ENCODE peak calls at places on chromosome 4, in eight cellular contexts. F is AG10803; L is choroid plexus epithelial cell; I is mammary epithelial cell; Q is CD8-positive, alpha-beta T cell; E is stomach; Y is IMR-90; O is Peyer's patch. R is an unnamed sample.

GRCh38 chr4:152508386-152508785 is 27.5 kb downstream of the FBXW7 start:
- DNase-seq in I (peak; percentile 43), L (no peak), F (no peak), E (no peak), O (no peak), Q (no peak), Y (no peak), R (no peak)

GRCh38 chr4:94588900-94589693 is 137.4 kb downstream of the PDLIM5 start:
- DNase-seq in F (peak; percentile 82), E (no peak), O (no peak), L (peak; percentile 42), Y (no peak), Q (no peak), I (no peak), R (peak; percentile 68)

GRCh38 chr4:140937866-140938265 is 181.7 kb upstream of the TBC1D9 start:
- DNase-seq in O (no peak), F (peak; percentile 90), E (no peak), I (no peak), Y (peak; percentile 80), L (peak; percentile 80), Q (no peak), R (peak; percentile 69)

GRCh38 chr4:140374130-140374477 is 658 bp downstream of the SCOC start:
- DNase-seq in O (no peak), L (no peak), Y (no peak), E (no peak), I (no peak), Q (no peak), F (peak; percentile 17), R (peak; percentile 12)

GRCh38 chr4:138832563-138832962 is 183.0 kb upstream of the NOCT start:
- DNase-seq in F (no peak), E (no peak), I (no peak), Q (no peak), O (no peak), L (no peak), Y (no peak), R (no peak)

GRCh38 chr4:141375855-141376254 is 155.2 kb downstream of the ZNF330 start:
- DNase-seq in Y (peak; percentile 93), E (no peak), Q (no peak), L (peak; percentile 79), O (no peak), F (peak; percentile 92), I (peak; percentile 83), R (peak; percentile 67)

GRCh38 chr4:139817657-139818452 is 152.2 kb downstream of the MGST2 start:
- DNase-seq in F (no peak), E (no peak), Y (no peak), Q (no peak), I (peak; percentile 2), L (no peak), O (no peak), R (no peak)

GRCh38 chr4:73855406-73855805 is 2.3 kb downstream of the PF4V1 start:
- DNase-seq in L (peak; percentile 56), O (no peak), E (no peak), Q (no peak), Y (no peak), I (no peak), F (no peak), R (no peak)

GRCh38 chr4:14883166-14883565 is 119.1 kb upstream of the CPEB2 start:
- DNase-seq in F (no peak), Q (no peak), Y (no peak), I (no peak), O (no peak), L (no peak), E (no peak), R (no peak)

GRCh38 chr4:61543976-61544375 is 343.9 kb downstream of the ADGRL3 start:
- DNase-seq in E (no peak), F (no peak), I (peak; percentile 77), Q (no peak), L (peak; percentile 30), Y (no peak), O (no peak), R (no peak)

GRCh38 chr4:122819708-122820449 is 6.8 kb upstream of the FGF2 start:
- DNase-seq in I (peak; percentile 40), E (no peak), L (peak; percentile 58), O (no peak), Q (no peak), Y (peak; percentile 45), F (peak; percentile 61), R (peak; percentile 80)

GRCh38 chr4:114401483-114401882 is 197.1 kb upstream of the UGT8 start:
- DNase-seq in Y (no peak), O (no peak), L (no peak), E (no peak), I (no peak), F (no peak), Q (no peak), R (no peak)

GRCh38 chr4:137608085-137608484 is 75.8 kb upstream of the PCDH18 start:
- DNase-seq in Q (no peak), F (peak; percentile 25), O (no peak), L (no peak), I (no peak), Y (no peak), E (no peak), R (no peak)

GRCh38 chr4:137614491-137614890 is 82.2 kb upstream of the PCDH18 start:
- DNase-seq in E (no peak), I (no peak), Y (peak; percentile 80), F (no peak), L (no peak), Q (no peak), O (no peak), R (no peak)

GRCh38 chr4:137610960-137611359 is 78.7 kb upstream of the PCDH18 start:
- DNase-seq in E (no peak), Y (peak; percentile 19), O (no peak), L (peak; percentile 61), F (no peak), I (no peak), Q (no peak), R (peak; percentile 42)

GRCh38 chr4:137611998-137612700 is 79.9 kb upstream of the PCDH18 start:
- DNase-seq in O (no peak), Q (no peak), E (no peak), Y (no peak), F (no peak), L (peak; percentile 48), I (no peak), R (peak; percentile 34)

DNA sequence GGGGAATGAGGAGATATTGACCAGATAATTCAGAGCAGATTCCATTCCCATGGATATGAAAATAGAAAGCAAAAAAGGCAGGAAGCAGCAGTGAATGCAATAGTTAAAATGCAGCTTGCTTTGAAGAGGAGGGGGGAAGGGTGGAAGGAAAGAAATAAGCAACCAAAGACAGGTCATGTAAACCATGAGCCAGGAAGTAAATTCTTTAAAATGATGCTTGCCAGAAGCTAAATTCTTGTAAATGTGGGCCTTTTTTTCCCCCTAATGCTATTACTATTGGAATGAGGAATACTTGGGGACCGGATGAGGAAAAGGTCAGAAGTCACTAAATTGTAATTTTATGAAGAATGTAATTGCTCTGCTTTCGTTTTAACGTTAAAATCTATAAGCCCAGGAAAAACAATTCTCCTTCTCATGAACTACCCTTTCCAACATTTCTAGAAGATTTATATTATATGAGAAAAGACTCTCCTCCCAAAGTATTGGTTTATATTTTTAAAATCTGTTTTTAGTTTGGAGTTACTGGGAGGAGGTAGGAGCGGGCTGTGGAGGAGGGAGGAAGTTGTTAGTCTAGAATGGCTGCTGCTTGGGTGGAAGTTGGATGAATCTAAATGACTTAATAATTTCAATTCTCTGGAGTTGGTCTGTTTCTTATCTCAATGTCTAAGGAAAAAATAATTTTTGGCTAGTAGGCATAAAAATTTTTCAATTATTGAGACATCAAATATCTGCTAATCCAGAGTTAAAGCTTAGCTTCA is 77.6 kb upstream of the PCDH18 start:
- DNase-seq in I (no peak), Q (no peak), Y (peak; percentile 78), F (peak; percentile 84), E (no peak), O (no peak), L (peak; percentile 79), R (peak; percentile 39)
- H3K4me3 ChIP-seq in I (no peak overlapping the region), Q (no peak overlapping the region), Y (no peak overlapping the region), F (peak overlapping the region; percentile 34), E (no peak overlapping the region), O (no peak overlapping the region), L (peak overlapping the region; percentile 8), R (no peak overlapping the region)

GRCh38 chr4:176277162-176277904 is 8.3 kb upstream of the ASB5 start:
- DNase-seq in F (peak; percentile 69), L (peak; percentile 83), O (peak; percentile 57), Y (peak; percentile 71), I (peak; percentile 53), E (peak; percentile 71), Q (no peak), R (peak; percentile 69)
- TF ChIP-seq CTCF in F (peak; percentile 76), L (peak; percentile 79), O (no peak), Y (peak; percentile 74), I (peak; percentile 72), E (no peak), Q (peak; percentile 33), R (peak; percentile 57)

GRCh38 chr4:107317596-107317995 is 281.5 kb upstream of the DKK2 start:
- DNase-seq in Q (no peak), Y (no peak), F (peak; percentile 40), E (no peak), O (no peak), I (no peak), L (peak; percentile 19), R (peak; percentile 7)

GRCh38 chr4:107312366-107312765 is 276.3 kb upstream of the DKK2 start:
- DNase-seq in L (peak; percentile 9), E (no peak), I (no peak), O (no peak), Y (peak; percentile 21), F (peak; percentile 50), Q (no peak), R (no peak)

GRCh38 chr4:107318078-107318477 is 282.0 kb upstream of the DKK2 start:
- DNase-seq in L (peak; percentile 17), E (no peak), F (peak; percentile 23), Y (no peak), Q (no peak), I (no peak), O (no peak), R (peak; percentile 52)

GRCh38 chr4:107315584-107315983 is 279.5 kb upstream of the DKK2 start:
- DNase-seq in F (no peak), Y (no peak), E (no peak), L (no peak), I (no peak), Q (no peak), O (no peak), R (no peak)

GRCh38 chr4:107314156-107314555 is 278.0 kb upstream of the DKK2 start:
- DNase-seq in O (no peak), L (no peak), Q (no peak), F (no peak), E (no peak), I (no peak), Y (no peak), R (no peak)
- H3K4me3 ChIP-seq in O (no peak overlapping the region), L (no peak overlapping the region), Q (no peak overlapping the region), F (no peak overlapping the region), E (no peak overlapping the region), I (no peak overlapping the region), Y (no peak overlapping the region), R (no peak overlapping the region)

DNA sequence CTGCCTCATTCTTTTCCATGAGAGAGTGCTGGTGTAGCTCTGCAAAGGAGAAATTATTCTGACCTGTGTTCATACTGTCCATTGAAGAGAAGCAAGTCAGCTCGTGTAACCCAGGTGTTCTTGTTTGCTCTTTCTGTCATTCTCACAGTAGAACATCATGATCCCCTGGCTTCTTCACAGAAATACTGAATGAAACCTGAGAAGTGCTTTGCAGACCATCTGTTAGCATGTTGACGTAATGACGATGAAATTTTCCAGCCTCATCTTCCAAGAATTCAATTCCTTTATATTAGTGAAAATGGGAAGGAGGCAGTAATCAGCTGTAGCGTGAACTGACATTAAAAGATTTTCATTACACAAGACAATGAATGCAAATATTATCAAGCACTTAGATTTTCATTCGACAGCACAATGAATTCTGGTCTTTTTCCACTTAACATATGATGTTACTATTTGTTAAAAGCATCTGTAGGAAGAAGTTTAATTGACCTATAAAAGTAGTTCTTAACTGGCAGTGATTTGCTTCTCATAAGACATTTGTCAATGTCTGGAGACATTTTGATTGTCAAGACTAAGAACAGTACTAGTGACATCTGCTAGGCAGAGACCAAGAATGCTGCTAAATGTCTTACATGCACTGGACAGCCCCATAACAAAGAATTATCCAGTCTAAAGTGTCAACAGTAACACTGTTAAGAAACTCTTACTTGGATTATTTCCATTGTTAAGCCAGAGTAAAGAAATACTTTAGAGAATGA is 246.3 kb downstream of the BANK1 start:
- DNase-seq in Q (no peak), L (peak; percentile 48), F (peak; percentile 49), O (no peak), Y (peak; percentile 25), I (no peak), E (no peak), R (peak; percentile 69)
- TF ChIP-seq CTCF in Q (no peak), L (no peak), F (no peak), O (no peak), Y (no peak), I (no peak), E (no peak), R (no peak)